ENCODE peak calls at places on chromosomes 12 and 14, in nine cellular contexts. T, W, N, B, H, Q, K, J and S are unnamed samples.

GRCh38 chr12:13596714-13597113 is 384.7 kb downstream of the GRIN2B start:
- DNase-seq in T (no peak), W (no peak), N (no peak), B (no peak), H (no peak), Q (no peak), K (no peak), J (no peak), S (no peak)

GRCh38 chr14:72665259-72665658 is 228.6 kb downstream of the DPF3 start:
- DNase-seq in T (no peak), W (no peak), N (peak), B (peak), H (no peak), Q (no peak), K (peak), J (peak), S (peak)

GRCh38 chr14:94009767-94010166 is 12.7 kb downstream of the CCDC197 start:
- DNase-seq in T (no peak), W (no peak), N (no peak), B (no peak), H (no peak), Q (no peak), K (peak), J (peak), S (peak)

GRCh38 chr14:104388631-104389325 is 190.8 kb upstream of the C14orf180 start:
- DNase-seq in T (peak), W (no peak), N (no peak), B (no peak), H (no peak), Q (peak), K (no peak), J (no peak), S (no peak)

GRCh38 chr12:43896496-43896895 is 60.6 kb downstream of the TMEM117 start:
- DNase-seq in T (no peak), W (no peak), N (no peak), B (no peak), H (no peak), Q (no peak), K (no peak), J (no peak), S (no peak)

GRCh38 chr12:96399919-96400630 is at the start of gene CDK17:
- DNase-seq in T (peak), W (peak), N (no peak), B (peak), H (peak), Q (peak), K (peak), J (peak), S (peak)

GRCh38 chr12:1355396-1355795 is 239.0 kb downstream of the FBXL14 start:
- DNase-seq in T (no peak), W (no peak), N (no peak), B (no peak), H (no peak), Q (no peak), K (no peak), J (no peak), S (peak)

GRCh38 chr14:49621114-49621881 is 699 bp downstream of the MGAT2 start:
- DNase-seq in T (peak), W (peak), N (no peak), B (peak), H (peak), Q (peak), K (no peak), J (no peak), S (peak)

GRCh38 chr14:78519863-78520262 is 349.7 kb downstream of the NRXN3 start:
- DNase-seq in T (no peak), W (peak), N (no peak), B (peak), H (no peak), Q (peak), K (peak), J (peak), S (peak)

GRCh38 chr14:72855913-72856312 is 38.0 kb downstream of the DPF3 start:
- DNase-seq in T (no peak), W (peak), N (peak), B (no peak), H (no peak), Q (no peak), K (peak), J (peak), S (peak)

GRCh38 chr14:37658174-37658573 is 62.7 kb downstream of the TTC6 start:
- DNase-seq in T (no peak), W (no peak), N (no peak), B (no peak), H (no peak), Q (no peak), K (no peak), J (peak), S (no peak)

GRCh38 chr12:113461666-113462065 is 10.0 kb downstream of the LHX5 start:
- DNase-seq in T (no peak), W (no peak), N (no peak), B (no peak), H (peak), Q (no peak), K (peak), J (no peak), S (no peak)

GRCh38 chr12:15778126-15778525 is 11.1 kb downstream of the EPS8 start:
- DNase-seq in T (no peak), W (no peak), N (no peak), B (no peak), H (no peak), Q (no peak), K (peak), J (no peak), S (no peak)

GRCh38 chr12:25364529-25365339 is 114.0 kb upstream of the KRAS start:
- DNase-seq in T (no peak), W (no peak), N (no peak), B (no peak), H (no peak), Q (peak), K (no peak), J (no peak), S (no peak)

GRCh38 chr12:46361667-46362034 is 10.9 kb downstream of the SLC38A2 start:
- DNase-seq in T (no peak), W (no peak), N (no peak), B (no peak), H (no peak), Q (no peak), K (peak), J (no peak), S (no peak)

GRCh38 chr12:49131973-49132461 is 822 bp upstream of the TUBA1B start:
- DNase-seq in T (no peak), W (peak), N (no peak), B (peak), H (peak), Q (no peak), K (peak), J (peak), S (no peak)

GRCh38 chr12:127664901-127665300 is 602.1 kb upstream of the TMEM132C start:
- DNase-seq in T (no peak), W (no peak), N (peak), B (no peak), H (no peak), Q (no peak), K (no peak), J (no peak), S (no peak)

GRCh38 chr14:76780875-76781647 is 19.8 kb downstream of the VASH1 start:
- DNase-seq in T (no peak), W (no peak), N (no peak), B (no peak), H (no peak), Q (peak), K (no peak), J (no peak), S (no peak)

GRCh38 chr12:128338344-128338743 is 71.4 kb downstream of the TMEM132C start:
- DNase-seq in T (no peak), W (no peak), N (no peak), B (no peak), H (no peak), Q (peak), K (no peak), J (no peak), S (no peak)

GRCh38 chr14:77980475-77981321 is 180.8 kb downstream of the ADCK1 start:
- DNase-seq in T (peak), W (peak), N (no peak), B (no peak), H (no peak), Q (peak), K (peak), J (no peak), S (no peak)

GRCh38 chr12:3743803-3744202 is 9.1 kb downstream of the CRACR2A start:
- DNase-seq in T (no peak), W (peak), N (no peak), B (no peak), H (no peak), Q (no peak), K (no peak), J (peak), S (no peak)

GRCh38 chr12:57455374-57456144 is 452 bp downstream of the INHBE start:
- DNase-seq in T (no peak), W (no peak), N (no peak), B (no peak), H (peak), Q (no peak), K (no peak), J (no peak), S (no peak)

GRCh38 chr14:49933704-49934103 is 40.8 kb downstream of the ARF6 start:
- DNase-seq in T (no peak), W (no peak), N (no peak), B (no peak), H (no peak), Q (no peak), K (no peak), J (no peak), S (no peak)

DNA sequence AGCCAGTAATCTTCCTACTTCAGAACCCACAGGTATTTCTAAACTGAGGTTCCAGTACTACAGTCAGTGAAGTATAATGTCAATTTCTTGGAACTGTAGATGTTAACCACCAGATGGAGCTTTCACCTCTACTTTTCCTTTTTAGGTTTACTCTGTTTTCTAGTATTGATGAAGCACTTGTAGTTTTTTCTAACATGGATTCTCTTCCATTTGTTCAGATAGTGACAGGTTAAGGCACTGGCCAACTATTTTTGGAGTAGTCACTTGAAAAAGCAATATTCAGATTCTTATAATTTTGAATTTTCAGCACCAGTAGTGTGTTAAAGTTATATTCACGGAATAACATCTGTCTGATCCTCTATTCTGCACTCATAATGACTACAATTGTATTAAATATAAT is 4.6 kb upstream of the SEC23A start:
- DNase-seq in T (no peak), W (no peak), N (no peak), B (peak), H (no peak), Q (no peak), K (peak), J (peak), S (no peak)
- TF ChIP-seq CTCF in T (peak), W (peak), N (peak), B (peak), H (peak), Q (peak), K (peak), J (peak), S (no peak)

GRCh38 chr12:93274937-93275336 is 102.8 kb upstream of the NUDT4 start:
- DNase-seq in T (no peak), W (no peak), N (no peak), B (no peak), H (no peak), Q (no peak), K (no peak), J (no peak), S (no peak)

GRCh38 chr12:93275589-93275988 is 102.1 kb upstream of the NUDT4 start:
- DNase-seq in T (no peak), W (no peak), N (no peak), B (no peak), H (no peak), Q (no peak), K (no peak), J (no peak), S (no peak)

GRCh38 chr12:93279849-93280412 is 97.8 kb upstream of the NUDT4 start:
- DNase-seq in T (no peak), W (no peak), N (no peak), B (peak), H (no peak), Q (no peak), K (no peak), J (no peak), S (no peak)

GRCh38 chr12:93273834-93274705 is 103.7 kb upstream of the NUDT4 start:
- DNase-seq in T (no peak), W (no peak), N (no peak), B (peak), H (no peak), Q (no peak), K (peak), J (no peak), S (no peak)
- H3K4me3 ChIP-seq in T (no peak), W (no peak), N (no peak), B (no peak), H (no peak), Q (no peak), K (no peak), J (no peak), S (no peak)

GRCh38 chr14:22046063-22046462 is 372.4 kb upstream of the OR4E1 start:
- DNase-seq in T (no peak), W (no peak), N (no peak), B (no peak), H (no peak), Q (no peak), K (no peak), J (no peak), S (no peak)

GRCh38 chr14:22036541-22036940 is 362.9 kb upstream of the OR4E1 start:
- DNase-seq in T (no peak), W (no peak), N (no peak), B (no peak), H (no peak), Q (no peak), K (no peak), J (no peak), S (no peak)

GRCh38 chr14:22044193-22044592 is 370.6 kb upstream of the OR4E1 start:
- DNase-seq in T (no peak), W (no peak), N (no peak), B (no peak), H (no peak), Q (no peak), K (no peak), J (no peak), S (no peak)

GRCh38 chr14:22040781-22041125 is 367.1 kb upstream of the OR4E1 start:
- DNase-seq in T (no peak), W (no peak), N (no peak), B (no peak), H (no peak), Q (no peak), K (no peak), J (no peak), S (no peak)

GRCh38 chr14:22039938-22040780 is 366.5 kb upstream of the OR4E1 start:
- DNase-seq in T (no peak), W (no peak), N (no peak), B (peak), H (no peak), Q (no peak), K (peak), J (no peak), S (no peak)
- TF ChIP-seq CTCF in T (peak), W (peak), N (peak), B (peak), H (peak), Q (peak), K (peak), J (peak), S (peak)

DNA sequence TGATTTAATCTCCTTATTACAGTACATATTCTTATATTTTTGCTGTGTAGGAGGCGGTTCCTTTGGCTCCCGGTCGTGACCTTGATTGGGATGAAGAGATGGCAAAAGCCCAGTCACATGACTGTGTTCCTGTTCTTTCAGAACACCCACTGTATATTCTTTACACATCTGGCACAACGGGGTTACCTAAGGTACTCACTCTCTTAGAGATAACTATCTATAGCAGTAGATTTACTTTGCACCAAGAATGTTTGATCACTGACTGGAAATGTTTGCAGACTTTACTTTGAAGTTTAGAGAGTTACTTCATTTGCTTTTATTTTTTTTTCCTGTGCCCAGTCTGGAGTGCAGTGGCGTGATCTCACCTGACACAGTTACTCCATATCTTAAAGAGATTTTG is 65.2 kb downstream of the ACSS3 start:
- DNase-seq in T (no peak), W (no peak), N (no peak), B (no peak), H (no peak), Q (no peak), K (no peak), J (no peak), S (no peak)
- H3K4me3 ChIP-seq in T (no peak), W (no peak), N (no peak), B (no peak), H (no peak), Q (no peak), K (no peak), J (no peak), S (no peak)

GRCh38 chr14:57051633-57052032 is 217.1 kb downstream of the EXOC5 start:
- DNase-seq in T (no peak), W (no peak), N (no peak), B (no peak), H (peak), Q (no peak), K (no peak), J (no peak), S (no peak)
- TF ChIP-seq CTCF in T (no peak), W (no peak), N (no peak), B (no peak), H (peak), Q (no peak), K (no peak), J (no peak), S (no peak)

GRCh38 chr12:89348894-89349669 is 3.2 kb downstream of the DUSP6 start:
- DNase-seq in T (no peak), W (no peak), N (no peak), B (peak), H (no peak), Q (no peak), K (peak), J (peak), S (no peak)
- H3K4me3 ChIP-seq in T (peak), W (peak), N (peak), B (peak), H (no peak), Q (no peak), K (no peak), J (peak), S (peak)

GRCh38 chr12:88153959-88154358 is 11.9 kb downstream of the TMTC3 start:
- DNase-seq in T (no peak), W (no peak), N (no peak), B (peak), H (no peak), Q (no peak), K (peak), J (peak), S (peak)
- TF ChIP-seq CTCF in T (peak), W (peak), N (peak), B (peak), H (no peak), Q (peak), K (peak), J (peak), S (no peak)

DNA sequence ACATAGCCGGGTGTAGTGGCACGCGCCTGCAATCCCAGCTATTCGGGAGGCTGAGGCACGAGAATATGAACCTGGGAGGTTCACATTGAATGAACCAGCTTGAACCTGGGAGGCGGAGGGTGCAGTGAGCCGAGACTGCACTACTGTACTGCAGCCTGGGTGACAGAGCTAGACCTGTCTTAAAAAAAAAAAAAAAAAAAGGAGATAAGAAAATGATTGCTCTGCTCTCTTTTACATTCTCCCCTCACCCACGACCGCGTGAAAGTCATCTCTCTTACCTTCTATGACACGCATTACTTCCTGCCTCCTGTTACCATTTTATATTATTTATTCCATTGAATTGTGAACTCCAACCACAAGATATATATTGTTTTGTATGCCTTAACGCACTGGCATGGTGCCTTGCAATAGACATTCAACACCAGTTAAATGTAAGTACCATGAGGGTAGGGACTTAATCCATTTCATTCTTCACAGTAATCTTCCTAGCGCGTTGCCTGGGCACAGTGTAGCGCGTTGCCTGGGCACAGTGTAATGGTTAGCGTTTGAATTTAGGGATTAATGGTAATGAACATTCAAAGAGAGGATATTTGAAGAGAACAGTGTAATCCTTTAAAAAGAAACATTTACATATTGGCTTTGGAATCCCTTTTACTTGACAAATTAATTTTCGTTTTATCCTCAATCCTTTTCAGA is 2.7 kb downstream of the RAP1B start:
- DNase-seq in T (no peak), W (no peak), N (no peak), B (no peak), H (no peak), Q (peak), K (no peak), J (no peak), S (no peak)
- H3K4me3 ChIP-seq in T (no peak), W (peak), N (peak), B (peak), H (no peak), Q (no peak), K (no peak), J (peak), S (peak)